ENCODE peak calls at places on chromosomes 16 and 17, in five cellular contexts. One of them, this sample, is unnamed.

GRCh38 chr17:42409467-42410351 is 13.3 kb downstream of the CAVIN1 start:
- DNase-seq in coronary artery: peak; percentile 96
- DNase-seq in astrocyte: peak; percentile 83
- DNase-seq in HEK293T: no peak
- DNase-seq in NCI-H2081: no peak
- DNase-seq in this sample: no peak

GRCh38 chr16:24257965-24258364 is 1.8 kb downstream of the CACNG3 start:
- DNase-seq in NCI-H2081: no peak
- DNase-seq in astrocyte: no peak
- DNase-seq in HEK293T: no peak
- DNase-seq in coronary artery: no peak
- DNase-seq in this sample: no peak

GRCh38 chr17:46191332-46192210 is 1.7 kb downstream of the KANSL1 start:
- DNase-seq in coronary artery: no peak
- DNase-seq in HEK293T: peak; percentile 41
- DNase-seq in NCI-H2081: peak; percentile 35
- DNase-seq in astrocyte: no peak
- DNase-seq in this sample: peak; percentile 45

GRCh38 chr16:31130336-31130812 is 5.2 kb downstream of the PRSS8 start:
- DNase-seq in HEK293T: no peak
- DNase-seq in coronary artery: no peak
- DNase-seq in astrocyte: no peak
- DNase-seq in NCI-H2081: no peak
- DNase-seq in this sample: no peak

GRCh38 chr16:31250782-31251384 is 8.9 kb upstream of the ITGAM start:
- DNase-seq in NCI-H2081: no peak
- DNase-seq in astrocyte: no peak
- DNase-seq in HEK293T: no peak
- DNase-seq in coronary artery: no peak
- DNase-seq in this sample: no peak

GRCh38 chr16:89701425-89702406 is at the start of gene SPATA2L:
- DNase-seq in HEK293T: peak; percentile 94
- DNase-seq in coronary artery: peak; percentile 89
- DNase-seq in NCI-H2081: peak; percentile 94
- DNase-seq in astrocyte: peak; percentile 50
- DNase-seq in this sample: peak; percentile 93

GRCh38 chr16:28623172-28623711 is 13.4 kb upstream of the SULT1A1 start:
- DNase-seq in astrocyte: no peak
- DNase-seq in NCI-H2081: peak; percentile 87
- DNase-seq in HEK293T: no peak
- DNase-seq in coronary artery: no peak
- DNase-seq in this sample: peak; percentile 92

GRCh38 chr16:58455750-58456149 is 44.2 kb upstream of the NDRG4 start:
- DNase-seq in astrocyte: no peak
- DNase-seq in NCI-H2081: no peak
- DNase-seq in HEK293T: no peak
- DNase-seq in coronary artery: no peak
- DNase-seq in this sample: no peak

GRCh38 chr17:55037828-55038227 is 69.3 kb downstream of the STXBP4 start:
- DNase-seq in astrocyte: no peak
- DNase-seq in coronary artery: no peak
- DNase-seq in HEK293T: no peak
- DNase-seq in NCI-H2081: no peak
- DNase-seq in this sample: no peak

GRCh38 chr16:29745853-29746345 is at the start of gene C16orf54:
- DNase-seq in astrocyte: no peak
- DNase-seq in coronary artery: peak; percentile 79
- DNase-seq in HEK293T: no peak
- DNase-seq in NCI-H2081: no peak
- DNase-seq in this sample: no peak

This sample was measured in SHP77.